ENCODE peak calls at places on chromosomes 2 and 18, in eight cellular contexts. K is transverse colon, N is stomach, F is spleen, H is SK-N-SH, Y is GM23338, I is K562, X is endothelial cell of umbilical vein. S is an unnamed sample.
A peak's percentile ranks its signal among the peaks of the same experiment; 100 is the strongest.

GRCh38 chr18:2958819-2959298 is 54.1 kb downstream of the LPIN2 start:
- DNase-seq in K (no peak), N (no peak), F (no peak), H (peak; percentile 11), Y (no peak), I (no peak), X (no peak), S (no peak)

GRCh38 chr2:50995610-50996009 is 36.3 kb downstream of the NRXN1 start:
- DNase-seq in K (no peak), N (no peak), F (no peak), H (no peak), Y (no peak), I (no peak), X (no peak), S (no peak)

GRCh38 chr2:105598404-105598803 is 146.3 kb upstream of the NCK2 start:
- DNase-seq in K (no peak), N (no peak), F (no peak), H (no peak), Y (no peak), I (no peak), X (no peak), S (no peak)

GRCh38 chr2:30569991-30570390 is 122.9 kb downstream of the LCLAT1 start:
- DNase-seq in K (no peak), N (no peak), F (no peak), H (no peak), Y (no peak), I (no peak), X (no peak), S (no peak)

GRCh38 chr2:85584354-85584856 is at the start of gene VAMP5:
- DNase-seq in K (peak; percentile 51), N (peak; percentile 53), F (peak; percentile 90), H (peak; percentile 85), Y (peak; percentile 55), I (no peak), X (peak; percentile 44), S (no peak)

GRCh38 chr2:139495851-139496250 is 715.7 kb upstream of the NXPH2 start:
- DNase-seq in K (no peak), N (no peak), F (no peak), H (no peak), Y (peak; percentile 32), I (no peak), X (no peak), S (no peak)

GRCh38 chr2:216858312-216858711 is 1.6 kb downstream of the TNP1 start:
- DNase-seq in K (no peak), N (no peak), F (no peak), H (no peak), Y (no peak), I (no peak), X (no peak), S (no peak)

GRCh38 chr2:31075393-31075792 is 62.8 kb downstream of the GALNT14 start:
- DNase-seq in K (no peak), N (no peak), F (no peak), H (no peak), Y (peak; percentile 20), I (no peak), X (no peak), S (no peak)

GRCh38 chr2:84492571-84492970 is 23.7 kb upstream of the DNAH6 start:
- DNase-seq in K (no peak), N (no peak), F (no peak), H (no peak), Y (peak; percentile 5), I (no peak), X (no peak), S (no peak)

GRCh38 chr2:169452080-169452479 is 27.2 kb upstream of the BBS5 start:
- DNase-seq in K (no peak), N (no peak), F (no peak), H (peak; percentile 52), Y (peak; percentile 69), I (peak; percentile 56), X (peak; percentile 39), S (no peak)

GRCh38 chr2:199206536-199206935 is 251.2 kb downstream of the SATB2 start:
- DNase-seq in K (no peak), N (no peak), F (no peak), H (no peak), Y (no peak), I (no peak), X (no peak), S (no peak)

GRCh38 chr2:96637385-96638143 is 548 bp downstream of the KANSL3 start:
- DNase-seq in K (peak; percentile 89), N (peak; percentile 86), F (peak; percentile 96), H (peak; percentile 90), Y (peak; percentile 86), I (peak; percentile 89), X (peak; percentile 79), S (peak; percentile 96)

GRCh38 chr2:196486145-196486544 is 153.4 kb upstream of the CCDC150 start:
- DNase-seq in K (no peak), N (no peak), F (no peak), H (no peak), Y (no peak), I (no peak), X (no peak), S (no peak)

GRCh38 chr2:71925268-71926097 is 222.2 kb downstream of the CYP26B1 start:
- DNase-seq in K (no peak), N (no peak), F (no peak), H (no peak), Y (no peak), I (no peak), X (no peak), S (no peak)

GRCh38 chr2:5479265-5479928 is 212.8 kb upstream of the SOX11 start:
- DNase-seq in K (no peak), N (no peak), F (no peak), H (peak; percentile 71), Y (peak; percentile 55), I (no peak), X (no peak), S (no peak)

GRCh38 chr2:3661149-3661660 is 3.2 kb downstream of the ALLC start:
- DNase-seq in K (no peak), N (no peak), F (peak; percentile 29), H (no peak), Y (no peak), I (no peak), X (no peak), S (no peak)

GRCh38 chr18:39591647-39592046 is 2026.0 kb upstream of the CELF4 start:
- DNase-seq in K (no peak), N (no peak), F (no peak), H (no peak), Y (peak; percentile 88), I (no peak), X (no peak), S (no peak)

GRCh38 chr18:62354171-62354570 is 29.1 kb downstream of the TNFRSF11A start:
- DNase-seq in K (no peak), N (no peak), F (no peak), H (no peak), Y (no peak), I (no peak), X (no peak), S (no peak)

GRCh38 chr18:73462092-73462491 is 594.3 kb upstream of the NETO1 start:
- DNase-seq in K (no peak), N (no peak), F (no peak), H (no peak), Y (no peak), I (no peak), X (no peak), S (no peak)

GRCh38 chr2:4134881-4135565 is 431.6 kb downstream of the DCDC2C start:
- DNase-seq in K (no peak), N (no peak), F (no peak), H (no peak), Y (no peak), I (no peak), X (no peak), S (no peak)

GRCh38 chr2:18074476-18074875 is 196.0 kb downstream of the KCNS3 start:
- DNase-seq in K (no peak), N (no peak), F (no peak), H (no peak), Y (no peak), I (no peak), X (peak; percentile 12), S (no peak)

GRCh38 chr2:76256689-76257088 is 546.0 kb upstream of the GCFC2 start:
- DNase-seq in K (no peak), N (no peak), F (no peak), H (no peak), Y (no peak), I (no peak), X (no peak), S (no peak)

GRCh38 chr2:122105885-122106221 is 350.4 kb downstream of the TSN start:
- DNase-seq in K (no peak), N (no peak), F (no peak), H (no peak), Y (no peak), I (no peak), X (no peak), S (no peak)

GRCh38 chr2:192005214-192005613 is 158.3 kb upstream of the CAVIN2 start:
- DNase-seq in K (no peak), N (no peak), F (no peak), H (no peak), Y (no peak), I (no peak), X (no peak), S (no peak)

GRCh38 chr2:156540706-156541105 is 104.5 kb downstream of the GPD2 start:
- DNase-seq in K (no peak), N (no peak), F (no peak), H (no peak), Y (no peak), I (no peak), X (no peak), S (no peak)

GRCh38 chr2:106638043-106638442 is 150.9 kb downstream of the CD8B2 start:
- DNase-seq in K (no peak), N (no peak), F (no peak), H (peak; percentile 26), Y (peak; percentile 55), I (peak; percentile 7), X (no peak), S (no peak)
- TF ChIP-seq CTCF in K (peak; percentile 51), N (no peak), F (no peak), H (peak; percentile 70), Y (peak; percentile 76), I (no peak), X (no peak), S (no peak)

GRCh38 chr2:45826476-45826875 is 175.0 kb downstream of the PRKCE start:
- DNase-seq in K (no peak), N (no peak), F (no peak), H (no peak), Y (no peak), I (no peak), X (no peak), S (no peak)
- H3K4me1 ChIP-seq in K (peaks cover 18% of the 10 kb centered on the region), N (peaks cover 59% of the 10 kb centered on the region), F (no peaks in the 10 kb centered on the region), H (peaks cover 12% of the 10 kb centered on the region), Y (no peaks in the 10 kb centered on the region), I (no peaks in the 10 kb centered on the region), X (no peaks in the 10 kb centered on the region), S (peaks cover 46% of the 10 kb centered on the region)

GRCh38 chr2:52724585-52724984 is 1043.0 kb upstream of the CHAC2 start:
- DNase-seq in K (no peak), N (no peak), F (no peak), H (no peak), Y (no peak), I (no peak), X (no peak), S (no peak)
- TF ChIP-seq POLR2AphosphoS5 in K (no peak), N (no peak), F (no peak), H (no peak), Y (no peak), I (no peak), X (no peak), S (no peak)

DNA sequence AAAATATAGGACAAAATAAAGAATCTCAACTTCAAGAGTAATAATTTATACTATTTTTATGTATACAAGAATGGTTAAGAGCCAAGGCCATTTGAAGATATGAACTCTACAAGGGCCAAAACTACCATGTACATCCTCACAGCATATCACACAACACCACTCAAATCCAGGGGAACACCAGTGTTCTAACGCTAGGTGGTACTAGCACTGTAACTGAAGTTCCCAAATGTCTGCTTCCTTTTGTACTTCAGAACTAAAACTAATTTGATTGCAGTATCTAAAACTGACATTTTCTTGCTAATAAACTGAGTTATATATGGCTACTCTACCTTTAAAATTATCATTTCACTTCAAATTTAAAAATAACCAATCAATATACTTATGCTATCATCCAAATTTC is 47.0 kb downstream of the REV1 start:
- DNase-seq in K (no peak), N (no peak), F (no peak), H (no peak), Y (peak; percentile 38), I (peak; percentile 11), X (peak; percentile 14), S (no peak)
- TF ChIP-seq CTCF in K (no peak), N (no peak), F (no peak), H (no peak), Y (peak; percentile 47), I (no peak), X (no peak), S (peak; percentile 19)

S was measured in upper lobe of left lung.